ENCODE peak calls at places on chromosomes 13 and 19, in ten cellular contexts. One of them, this sample, is unnamed.

GRCh38 chr19:34173145-34173956 is 1.0 kb downstream of the LSM14A start:
- DNase-seq in K562: peak; percentile 21
- DNase-seq in breast epithelium: peak; percentile 71
- DNase-seq in spleen: peak; percentile 76
- DNase-seq in H1: peak; percentile 5
- DNase-seq in suprapubic skin: peak; percentile 73
- DNase-seq in transverse colon: peak; percentile 65
- DNase-seq in endothelial cell of umbilical vein: peak; percentile 73
- DNase-seq in GM23338: peak; percentile 92
- DNase-seq in sigmoid colon: no peak
- DNase-seq in this sample: peak; percentile 34

GRCh38 chr13:98129059-98129741 is 13.7 kb upstream of the FARP1 start:
- DNase-seq in K562: no peak
- DNase-seq in breast epithelium: no peak
- DNase-seq in spleen: no peak
- DNase-seq in H1: no peak
- DNase-seq in suprapubic skin: no peak
- DNase-seq in transverse colon: no peak
- DNase-seq in endothelial cell of umbilical vein: no peak
- DNase-seq in GM23338: no peak
- DNase-seq in sigmoid colon: no peak
- DNase-seq in this sample: no peak

GRCh38 chr19:46049597-46049996 is 8.8 kb upstream of the IGFL4 start:
- DNase-seq in K562: no peak
- DNase-seq in breast epithelium: no peak
- DNase-seq in spleen: no peak
- DNase-seq in H1: peak; percentile 27
- DNase-seq in suprapubic skin: no peak
- DNase-seq in transverse colon: no peak
- DNase-seq in endothelial cell of umbilical vein: no peak
- DNase-seq in GM23338: peak; percentile 89
- DNase-seq in sigmoid colon: no peak
- DNase-seq in this sample: no peak

GRCh38 chr19:2761876-2762782 is 20.9 kb downstream of the SGTA start:
- DNase-seq in K562: no peak
- DNase-seq in breast epithelium: no peak
- DNase-seq in spleen: no peak
- DNase-seq in H1: no peak
- DNase-seq in suprapubic skin: no peak
- DNase-seq in transverse colon: no peak
- DNase-seq in endothelial cell of umbilical vein: no peak
- DNase-seq in GM23338: no peak
- DNase-seq in sigmoid colon: no peak
- DNase-seq in this sample: no peak

GRCh38 chr13:61728468-61728867 is 312.8 kb upstream of the PCDH20 start:
- DNase-seq in K562: no peak
- DNase-seq in breast epithelium: no peak
- DNase-seq in spleen: no peak
- DNase-seq in H1: no peak
- DNase-seq in suprapubic skin: no peak
- DNase-seq in transverse colon: no peak
- DNase-seq in endothelial cell of umbilical vein: peak; percentile 3
- DNase-seq in GM23338: no peak
- DNase-seq in sigmoid colon: no peak
- DNase-seq in this sample: no peak

GRCh38 chr19:41226053-41226873 is 7.2 kb downstream of the AXL start:
- DNase-seq in K562: peak; percentile 79
- DNase-seq in breast epithelium: peak; percentile 31
- DNase-seq in spleen: no peak
- DNase-seq in H1: no peak
- DNase-seq in suprapubic skin: peak; percentile 85
- DNase-seq in transverse colon: peak; percentile 77
- DNase-seq in endothelial cell of umbilical vein: peak; percentile 59
- DNase-seq in GM23338: peak; percentile 81
- DNase-seq in sigmoid colon: peak; percentile 90
- DNase-seq in this sample: peak; percentile 62

GRCh38 chr13:98484289-98485219 is 92.4 kb downstream of the STK24 start:
- DNase-seq in K562: peak; percentile 70
- DNase-seq in breast epithelium: peak; percentile 89
- DNase-seq in spleen: peak; percentile 84
- DNase-seq in H1: no peak
- DNase-seq in suprapubic skin: peak; percentile 94
- DNase-seq in transverse colon: peak; percentile 90
- DNase-seq in endothelial cell of umbilical vein: peak; percentile 96
- DNase-seq in GM23338: peak; percentile 91
- DNase-seq in sigmoid colon: peak; percentile 91
- DNase-seq in this sample: peak; percentile 85

GRCh38 chr13:63628310-63628709 is 2212.7 kb upstream of the PCDH20 start:
- DNase-seq in K562: no peak
- DNase-seq in breast epithelium: no peak
- DNase-seq in spleen: no peak
- DNase-seq in H1: no peak
- DNase-seq in suprapubic skin: no peak
- DNase-seq in transverse colon: no peak
- DNase-seq in endothelial cell of umbilical vein: no peak
- DNase-seq in GM23338: no peak
- DNase-seq in sigmoid colon: no peak
- DNase-seq in this sample: no peak

GRCh38 chr19:15897738-15898276 is at the start of gene CYP4F2:
- DNase-seq in K562: peak; percentile 36
- DNase-seq in breast epithelium: no peak
- DNase-seq in spleen: no peak
- DNase-seq in H1: no peak
- DNase-seq in suprapubic skin: no peak
- DNase-seq in transverse colon: peak; percentile 50
- DNase-seq in endothelial cell of umbilical vein: no peak
- DNase-seq in GM23338: no peak
- DNase-seq in sigmoid colon: no peak
- DNase-seq in this sample: no peak
- TF ChIP-seq POLR2AphosphoS5 in K562: no peak
- TF ChIP-seq POLR2AphosphoS5 in breast epithelium: no peak
- TF ChIP-seq POLR2AphosphoS5 in spleen: no peak
- TF ChIP-seq POLR2AphosphoS5 in H1: no peak
- TF ChIP-seq POLR2AphosphoS5 in suprapubic skin: no peak
- TF ChIP-seq POLR2AphosphoS5 in transverse colon: no peak
- TF ChIP-seq POLR2AphosphoS5 in endothelial cell of umbilical vein: no peak
- TF ChIP-seq POLR2AphosphoS5 in GM23338: no peak
- TF ChIP-seq POLR2AphosphoS5 in sigmoid colon: no peak
- TF ChIP-seq POLR2AphosphoS5 in this sample: no peak

GRCh38 chr13:112261924-112262323 is 114.2 kb upstream of the SPACA7 start:
- DNase-seq in K562: no peak
- DNase-seq in breast epithelium: no peak
- DNase-seq in spleen: no peak
- DNase-seq in H1: no peak
- DNase-seq in suprapubic skin: no peak
- DNase-seq in transverse colon: no peak
- DNase-seq in endothelial cell of umbilical vein: no peak
- DNase-seq in GM23338: no peak
- DNase-seq in sigmoid colon: peak; percentile 50
- DNase-seq in this sample: no peak
- H3K4me3 ChIP-seq in K562: no peak overlapping the region
- H3K4me3 ChIP-seq in breast epithelium: no peak overlapping the region
- H3K4me3 ChIP-seq in spleen: no peak overlapping the region
- H3K4me3 ChIP-seq in H1: no peak overlapping the region
- H3K4me3 ChIP-seq in suprapubic skin: no peak overlapping the region
- H3K4me3 ChIP-seq in transverse colon: no peak overlapping the region
- H3K4me3 ChIP-seq in endothelial cell of umbilical vein: no peak overlapping the region
- H3K4me3 ChIP-seq in GM23338: no peak overlapping the region
- H3K4me3 ChIP-seq in sigmoid colon: no peak overlapping the region
- H3K4me3 ChIP-seq in this sample: no peak overlapping the region

GRCh38 chr19:56837004-56837403 is 3.5 kb downstream of the PEG3 start:
- DNase-seq in K562: no peak
- DNase-seq in breast epithelium: no peak
- DNase-seq in spleen: no peak
- DNase-seq in H1: no peak
- DNase-seq in suprapubic skin: no peak
- DNase-seq in transverse colon: no peak
- DNase-seq in endothelial cell of umbilical vein: no peak
- DNase-seq in GM23338: no peak
- DNase-seq in sigmoid colon: no peak
- DNase-seq in this sample: no peak

GRCh38 chr19:56836059-56836458 is 4.5 kb downstream of the PEG3 start:
- DNase-seq in K562: no peak
- DNase-seq in breast epithelium: no peak
- DNase-seq in spleen: no peak
- DNase-seq in H1: no peak
- DNase-seq in suprapubic skin: no peak
- DNase-seq in transverse colon: no peak
- DNase-seq in endothelial cell of umbilical vein: no peak
- DNase-seq in GM23338: no peak
- DNase-seq in sigmoid colon: no peak
- DNase-seq in this sample: no peak

GRCh38 chr19:56837892-56838679 is 2.4 kb downstream of the PEG3 start:
- DNase-seq in K562: no peak
- DNase-seq in breast epithelium: peak; percentile 67
- DNase-seq in spleen: no peak
- DNase-seq in H1: no peak
- DNase-seq in suprapubic skin: peak; percentile 82
- DNase-seq in transverse colon: peak; percentile 23
- DNase-seq in endothelial cell of umbilical vein: no peak
- DNase-seq in GM23338: no peak
- DNase-seq in sigmoid colon: peak; percentile 86
- DNase-seq in this sample: no peak

GRCh38 chr19:56838680-56838929 is 1.9 kb downstream of the PEG3 start:
- DNase-seq in K562: no peak
- DNase-seq in breast epithelium: no peak
- DNase-seq in spleen: no peak
- DNase-seq in H1: no peak
- DNase-seq in suprapubic skin: no peak
- DNase-seq in transverse colon: no peak
- DNase-seq in endothelial cell of umbilical vein: no peak
- DNase-seq in GM23338: no peak
- DNase-seq in sigmoid colon: no peak
- DNase-seq in this sample: no peak

DNA sequence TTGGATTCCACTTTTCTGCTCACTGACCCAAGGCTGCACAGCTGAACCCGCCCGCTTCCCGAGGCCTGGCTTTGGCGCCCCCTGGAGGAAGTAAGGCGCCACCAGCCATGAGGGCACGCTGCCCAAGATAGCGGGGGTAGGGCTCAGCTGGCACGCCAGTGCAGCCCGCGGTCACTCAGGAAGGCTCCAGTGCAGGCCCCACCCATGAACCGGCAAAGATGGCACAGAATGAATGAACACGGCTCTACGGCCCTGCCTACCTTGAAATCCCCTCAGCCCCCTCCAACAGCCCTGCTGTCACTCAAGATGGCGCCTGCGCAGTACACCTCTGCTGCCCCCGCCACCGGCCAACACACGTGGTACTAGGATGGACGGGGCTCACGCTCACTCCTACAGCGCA is 3.0 kb downstream of the PEG3 start:
- DNase-seq in K562: no peak
- DNase-seq in breast epithelium: peak; percentile 70
- DNase-seq in spleen: peak; percentile 79
- DNase-seq in H1: no peak
- DNase-seq in suprapubic skin: peak; percentile 77
- DNase-seq in transverse colon: peak; percentile 22
- DNase-seq in endothelial cell of umbilical vein: no peak
- DNase-seq in GM23338: no peak
- DNase-seq in sigmoid colon: peak; percentile 89
- DNase-seq in this sample: peak; percentile 31
- TF ChIP-seq CTCF in K562: peak; percentile 19
- TF ChIP-seq CTCF in breast epithelium: no peak
- TF ChIP-seq CTCF in spleen: peak; percentile 44
- TF ChIP-seq CTCF in H1: peak; percentile 35
- TF ChIP-seq CTCF in suprapubic skin: no peak
- TF ChIP-seq CTCF in transverse colon: peak; percentile 22
- TF ChIP-seq CTCF in endothelial cell of umbilical vein: no peak
- TF ChIP-seq CTCF in GM23338: peak; percentile 26
- TF ChIP-seq CTCF in sigmoid colon: peak; percentile 28
- TF ChIP-seq CTCF in this sample: no peak

GRCh38 chr19:35347171-35347929 is at the start of gene FFAR1:
- DNase-seq in K562: peak; percentile 13
- DNase-seq in breast epithelium: no peak
- DNase-seq in spleen: peak; percentile 81
- DNase-seq in H1: no peak
- DNase-seq in suprapubic skin: peak; percentile 27
- DNase-seq in transverse colon: peak; percentile 40
- DNase-seq in endothelial cell of umbilical vein: no peak
- DNase-seq in GM23338: no peak
- DNase-seq in sigmoid colon: peak; percentile 55
- DNase-seq in this sample: peak; percentile 15

GRCh38 chr19:35345671-35346111 is 2.0 kb upstream of the FFAR1 start:
- DNase-seq in K562: peak; percentile 4
- DNase-seq in breast epithelium: no peak
- DNase-seq in spleen: peak; percentile 73
- DNase-seq in H1: no peak
- DNase-seq in suprapubic skin: peak; percentile 31
- DNase-seq in transverse colon: no peak
- DNase-seq in endothelial cell of umbilical vein: no peak
- DNase-seq in GM23338: no peak
- DNase-seq in sigmoid colon: peak; percentile 41
- DNase-seq in this sample: no peak

GRCh38 chr19:35344511-35345031 is 3.1 kb upstream of the FFAR1 start:
- DNase-seq in K562: no peak
- DNase-seq in breast epithelium: no peak
- DNase-seq in spleen: peak; percentile 70
- DNase-seq in H1: no peak
- DNase-seq in suprapubic skin: peak; percentile 36
- DNase-seq in transverse colon: no peak
- DNase-seq in endothelial cell of umbilical vein: no peak
- DNase-seq in GM23338: no peak
- DNase-seq in sigmoid colon: peak; percentile 40
- DNase-seq in this sample: no peak

GRCh38 chr19:35347930-35348298 is 212 bp downstream of the FFAR1 start:
- DNase-seq in K562: peak; percentile 8
- DNase-seq in breast epithelium: no peak
- DNase-seq in spleen: no peak
- DNase-seq in H1: no peak
- DNase-seq in suprapubic skin: peak; percentile 42
- DNase-seq in transverse colon: no peak
- DNase-seq in endothelial cell of umbilical vein: no peak
- DNase-seq in GM23338: no peak
- DNase-seq in sigmoid colon: no peak
- DNase-seq in this sample: no peak

DNA sequence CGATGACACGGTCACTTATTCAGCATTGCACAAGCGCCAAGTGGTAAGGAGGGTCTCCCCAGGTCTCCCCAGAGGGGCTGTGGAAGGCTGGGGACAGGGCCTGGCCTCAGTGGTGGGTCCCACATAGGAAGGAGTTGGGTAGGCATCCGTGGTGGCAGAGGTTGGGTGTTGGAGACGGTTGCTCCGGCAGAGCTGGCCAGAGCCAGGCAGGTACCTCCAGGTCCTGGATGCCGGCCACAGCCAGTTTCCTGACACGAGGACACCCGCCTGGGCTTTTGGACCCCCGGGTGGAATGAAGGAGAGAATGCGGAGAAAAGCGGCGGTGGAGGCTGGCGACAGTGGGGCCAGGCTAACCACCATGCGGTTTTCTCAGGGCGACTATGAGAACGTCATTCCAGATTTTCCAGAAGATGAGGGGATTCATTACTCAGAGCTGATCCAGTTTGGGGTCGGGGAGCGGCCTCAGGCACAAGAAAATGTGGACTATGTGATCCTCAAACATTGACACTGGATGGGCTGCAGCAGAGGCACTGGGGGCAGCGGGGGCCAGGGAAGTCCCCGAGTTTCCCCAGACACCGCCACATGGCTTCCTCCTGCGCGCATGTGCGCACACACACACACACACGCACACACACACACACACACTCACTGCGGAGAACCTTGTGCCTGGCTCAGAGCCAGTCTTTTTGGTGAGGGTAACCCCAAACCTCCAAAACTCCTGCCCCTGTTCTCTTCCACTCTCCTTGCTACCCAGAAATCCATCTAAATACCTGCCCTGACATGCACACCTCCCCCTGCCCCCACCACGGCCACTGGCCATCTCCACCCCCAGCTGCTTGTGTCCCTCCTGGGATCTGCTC is 1.3 kb upstream of the FFAR1 start:
- DNase-seq in K562: peak; percentile 12
- DNase-seq in breast epithelium: no peak
- DNase-seq in spleen: peak; percentile 92
- DNase-seq in H1: no peak
- DNase-seq in suprapubic skin: peak; percentile 48
- DNase-seq in transverse colon: peak; percentile 63
- DNase-seq in endothelial cell of umbilical vein: no peak
- DNase-seq in GM23338: no peak
- DNase-seq in sigmoid colon: peak; percentile 53
- DNase-seq in this sample: peak; percentile 44
- TF ChIP-seq POLR2AphosphoS5 in K562: no peak
- TF ChIP-seq POLR2AphosphoS5 in breast epithelium: no peak
- TF ChIP-seq POLR2AphosphoS5 in spleen: peak; percentile 88
- TF ChIP-seq POLR2AphosphoS5 in H1: no peak
- TF ChIP-seq POLR2AphosphoS5 in suprapubic skin: no peak
- TF ChIP-seq POLR2AphosphoS5 in transverse colon: no peak
- TF ChIP-seq POLR2AphosphoS5 in endothelial cell of umbilical vein: no peak
- TF ChIP-seq POLR2AphosphoS5 in GM23338: no peak
- TF ChIP-seq POLR2AphosphoS5 in sigmoid colon: no peak
- TF ChIP-seq POLR2AphosphoS5 in this sample: no peak

This sample was measured in stomach.